ENCODE peak calls at places on chromosomes 13 and 19, in four cellular contexts. P, R, C and U are unnamed samples.

GRCh38 chr19:5539431-5539833 is 28.3 kb downstream of the TINCR start:
- DNase-seq in P (no peak), R (no peak), C (no peak), U (no peak)

GRCh38 chr19:16224266-16225045 is 26.7 kb downstream of the AP1M1 start:
- DNase-seq in P (no peak), C (no peak), R (no peak), U (no peak)

GRCh38 chr19:6378036-6378435 is 2.3 kb upstream of the PSPN start:
- DNase-seq in P (no peak), C (peak), R (no peak), U (no peak)

GRCh38 chr19:48363500-48363809 is 285 bp downstream of the TMEM143 start:
- DNase-seq in P (no peak), C (no peak), R (no peak), U (no peak)

GRCh38 chr13:33017410-33017929 is 1.2 kb downstream of the KL start:
- DNase-seq in R (peak), P (no peak), C (no peak), U (no peak)

GRCh38 chr19:5823579-5824281 is 15.8 kb downstream of the FUT6 start:
- DNase-seq in C (no peak), R (peak), P (no peak), U (no peak)

GRCh38 chr19:17755977-17756670 is 4.8 kb downstream of the FCHO1 start:
- DNase-seq in P (peak), R (peak), C (peak), U (peak)

GRCh38 chr13:107866666-107867623 is 348.4 kb downstream of the LIG4 start:
- DNase-seq in P (no peak), C (no peak), R (peak), U (no peak)

GRCh38 chr13:37027639-37028038 is 27.1 kb downstream of the EXOSC8 start:
- DNase-seq in R (no peak), C (no peak), P (no peak), U (no peak)